ENCODE peak calls at places on chromosomes 16 and 17, in six cellular contexts. T is Right ventricle myocardium superior; N is activated naive CD8-positive, alpha-beta T cell treated with anti-CD3 and anti-CD28 coated beads, Interleukin-2, amount 50 U/mL, for 24 hours; G is activated T-cell treated with anti-CD3 and anti-CD28 coated beads, Interleukin-2, amount 50 U/mL, for 4 hours; C is right cardiac atrium; Y is body of pancreas. Q is an unnamed sample.

GRCh38 chr16:57801098-57801855 is 1.0 kb downstream of the KIFC3 start:
- ATAC-seq in T (no peak), N (no peak), G (no peak), C (peak; percentile 1), Y (no peak), Q (no peak)

GRCh38 chr17:82839617-82840292 is at the start of gene ZNF750:
- ATAC-seq in T (no peak), N (no peak), G (no peak), C (no peak), Y (no peak), Q (no peak)

GRCh38 chr17:81285179-81285878 is 9.8 kb downstream of the SLC38A10 start:
- ATAC-seq in T (peak; percentile 83), N (peak; percentile 87), G (peak; percentile 88), C (peak; percentile 85), Y (peak; percentile 30), Q (peak; percentile 88)

GRCh38 chr17:64377769-64378282 is 12.8 kb downstream of the PECAM1 start:
- ATAC-seq in T (no peak), N (no peak), G (no peak), C (no peak), Y (no peak), Q (no peak)

GRCh38 chr16:4494746-4495490 is 18.7 kb downstream of the HMOX2 start:
- ATAC-seq in T (no peak), N (no peak), G (no peak), C (no peak), Y (peak; percentile 34), Q (no peak)

GRCh38 chr16:68128577-68129305 is 43.6 kb downstream of the NFATC3 start:
- ATAC-seq in T (peak; percentile 79), N (no peak), G (no peak), C (peak; percentile 55), Y (no peak), Q (no peak)

GRCh38 chr16:51389881-51390280 is 238.8 kb upstream of the SALL1 start:
- ATAC-seq in T (no peak), N (no peak), G (no peak), C (no peak), Y (no peak), Q (no peak)

GRCh38 chr16:57539072-57539796 is 2.9 kb upstream of the CCDC102A start:
- ATAC-seq in T (no peak), N (peak; percentile 37), G (peak; percentile 18), C (no peak), Y (no peak), Q (peak; percentile 57)

GRCh38 chr17:50189396-50190277 is 11.8 kb downstream of the COL1A1 start:
- ATAC-seq in T (no peak), N (no peak), G (no peak), C (no peak), Y (no peak), Q (no peak)

GRCh38 chr16:4495766-4496165 is 19.6 kb downstream of the HMOX2 start:
- ATAC-seq in T (no peak), N (no peak), G (no peak), C (no peak), Y (no peak), Q (no peak)

GRCh38 chr17:77445030-77445907 is 304.5 kb downstream of the SEC14L1 start:
- ATAC-seq in T (peak; percentile 63), N (peak; percentile 52), G (peak; percentile 58), C (peak; percentile 57), Y (no peak), Q (peak; percentile 63)

GRCh38 chr17:48066192-48066591 is 18.0 kb downstream of the NFE2L1 start:
- ATAC-seq in T (no peak), N (no peak), G (no peak), C (no peak), Y (no peak), Q (no peak)

Q was measured in activated T-helper 17 cell treated with anti-CD3 and anti-CD28 coated beads, Interleukin-2, amount 50 U/mL, for 72 hours.